ENCODE peak calls at places on chromosomes 6 and 20, in six cellular contexts. Z is H1, Q is HepG2, E is GM12891, B is K562, D is GM12878. P is an unnamed sample.

GRCh38 chr6:64932486-64932885 is 774.5 kb downstream of the EYS start:
- DNase-seq in Q (no peak), Z (no peak), D (no peak), E (no peak), B (no peak), P (no peak)

GRCh38 chr6:38639498-38640215 is at the start of gene BTBD9:
- DNase-seq in Z (peak; percentile 90), B (peak; percentile 87), D (peak; percentile 44), Q (peak; percentile 45), E (peak; percentile 74), P (peak; percentile 73)

GRCh38 chr6:80143312-80143960 is 37.0 kb downstream of the BCKDHB start:
- DNase-seq in E (no peak), Q (no peak), B (no peak), D (no peak), Z (no peak), P (no peak)

GRCh38 chr6:221531-222349 is 70.5 kb upstream of the DUSP22 start:
- DNase-seq in Q (peak; percentile 35), E (no peak), D (peak; percentile 74), B (no peak), Z (no peak), P (no peak)

GRCh38 chr6:124055986-124056385 is 252.3 kb downstream of the NKAIN2 start:
- DNase-seq in E (no peak), Q (no peak), B (no peak), D (no peak), Z (no peak), P (no peak)

GRCh38 chr6:132715204-132715603 is 1.3 kb upstream of the VNN1 start:
- DNase-seq in B (peak; percentile 43), E (no peak), Z (peak; percentile 54), D (no peak), Q (peak; percentile 65), P (no peak)

GRCh38 chr6:98678481-98678880 is 155.9 kb upstream of the POU3F2 start:
- DNase-seq in Z (no peak), B (no peak), Q (no peak), E (no peak), D (no peak), P (no peak)

GRCh38 chr6:142735182-142735581 is 209.8 kb downstream of the HIVEP2 start:
- DNase-seq in E (no peak), Z (no peak), B (no peak), D (no peak), Q (no peak), P (no peak)

GRCh38 chr6:150152891-150153876 is 10.3 kb downstream of the PPP1R14C start:
- DNase-seq in Q (no peak), E (no peak), D (no peak), B (no peak), Z (no peak), P (no peak)

GRCh38 chr6:50120300-50120699 is 70.6 kb upstream of the DEFB112 start:
- DNase-seq in E (no peak), Q (no peak), Z (no peak), B (no peak), D (no peak), P (no peak)

GRCh38 chr6:98641929-98642328 is 192.4 kb upstream of the POU3F2 start:
- DNase-seq in D (no peak), Z (no peak), E (no peak), B (no peak), Q (peak; percentile 77), P (no peak)

GRCh38 chr6:28947831-28948270 is 24.1 kb upstream of the TRIM27 start:
- DNase-seq in E (no peak), Q (peak; percentile 94), B (peak; percentile 73), D (no peak), Z (peak; percentile 10), P (no peak)

GRCh38 chr6:127855542-127856159 is 45.2 kb downstream of the THEMIS start:
- DNase-seq in D (no peak), Q (peak; percentile 24), E (no peak), Z (no peak), B (no peak), P (no peak)

GRCh38 chr6:29839917-29840316 is 12.3 kb downstream of the HLA-G start:
- DNase-seq in E (no peak), Z (no peak), B (no peak), D (no peak), Q (no peak), P (no peak)

GRCh38 chr6:26594730-26595632 is 1.8 kb upstream of the ABT1 start:
- DNase-seq in Q (peak; percentile 58), B (peak; percentile 95), Z (peak; percentile 85), E (no peak), D (no peak), P (no peak)

GRCh38 chr6:87705070-87705691 is 3.1 kb upstream of the AKIRIN2 start:
- DNase-seq in B (peak; percentile 84), E (no peak), Z (no peak), D (peak; percentile 83), Q (peak; percentile 76), P (no peak)

GRCh38 chr20:16759161-16759523 is 11.0 kb downstream of the OTOR start:
- DNase-seq in B (no peak), E (no peak), D (no peak), Q (no peak), Z (no peak), P (no peak)

GRCh38 chr6:52125139-52125538 is 37.7 kb upstream of the PKHD1 start:
- DNase-seq in B (no peak), Q (peak; percentile 20), D (no peak), E (no peak), Z (no peak), P (no peak)

GRCh38 chr6:107061125-107062020 is 33.4 kb downstream of the MTRES1 start:
- DNase-seq in D (peak; percentile 45), E (no peak), B (no peak), Z (peak; percentile 78), Q (peak; percentile 11), P (no peak)

GRCh38 chr20:36435799-36436541 is 105.3 kb upstream of the MYL9 start:
- DNase-seq in E (peak; percentile 57), B (peak; percentile 99), Z (peak; percentile 99), Q (peak; percentile 50), D (no peak), P (peak; percentile 71)

GRCh38 chr6:43645613-43645964 is 753 bp downstream of the RSPH9 start:
- DNase-seq in B (no peak), E (no peak), Q (no peak), D (no peak), Z (no peak), P (no peak)

GRCh38 chr6:43639984-43640800 is 4.6 kb downstream of the MAD2L1BP start:
- DNase-seq in D (no peak), Q (no peak), E (no peak), B (peak; percentile 83), Z (no peak), P (no peak)

GRCh38 chr6:43647613-43648012 is 2.8 kb downstream of the RSPH9 start:
- DNase-seq in B (no peak), E (no peak), Z (no peak), Q (no peak), D (no peak), P (no peak)

GRCh38 chr6:43648248-43648647 is 3.4 kb downstream of the RSPH9 start:
- DNase-seq in Q (no peak), B (no peak), E (no peak), D (no peak), Z (no peak), P (no peak)

GRCh38 chr6:43644940-43645612 is at the start of gene RSPH9:
- DNase-seq in Z (peak; percentile 96), D (no peak), E (peak; percentile 65), Q (no peak), B (no peak), P (peak; percentile 69)
- TF ChIP-seq POLR2A in Z (no peak), D (no peak), E (no peak), Q (no peak), B (no peak), P (no peak)

GRCh38 chr20:61856626-61857413 is 208.9 kb downstream of the TAF4 start:
- DNase-seq in E (no peak), Q (no peak), Z (no peak), D (no peak), B (no peak), P (no peak)
- TF ChIP-seq TAF1 in E (no peak), Q (no peak), Z (no peak), D (no peak), B (no peak), P (no peak)

GRCh38 chr20:62876826-62877728 is 15.5 kb upstream of the TCFL5 start:
- DNase-seq in B (no peak), E (no peak), D (no peak), Z (no peak), Q (no peak), P (no peak)

GRCh38 chr20:62873280-62873679 is 11.7 kb upstream of the TCFL5 start:
- DNase-seq in B (peak; percentile 28), E (no peak), Z (no peak), Q (no peak), D (no peak), P (no peak)

GRCh38 chr20:62876441-62876825 is 14.8 kb upstream of the TCFL5 start:
- DNase-seq in Z (no peak), E (no peak), B (no peak), D (no peak), Q (no peak), P (no peak)

GRCh38 chr20:62874745-62875344 is 13.2 kb upstream of the TCFL5 start:
- DNase-seq in Z (no peak), B (peak; percentile 40), Q (peak; percentile 50), E (no peak), D (no peak), P (no peak)

GRCh38 chr20:62875419-62876355 is 14.1 kb upstream of the TCFL5 start:
- DNase-seq in B (peak; percentile 91), E (no peak), Q (peak; percentile 92), D (no peak), Z (no peak), P (no peak)
- TF ChIP-seq POLR2A in B (no peak), E (no peak), Q (peak; percentile 59), D (no peak), Z (no peak), P (no peak)

GRCh38 chr6:24614048-24614420 is 32.0 kb downstream of the KIAA0319 start:
- DNase-seq in B (no peak), D (no peak), Q (no peak), E (no peak), Z (no peak), P (no peak)
- TF ChIP-seq TAF1 in B (no peak), D (no peak), Q (no peak), E (no peak), Z (no peak), P (no peak)

DNA sequence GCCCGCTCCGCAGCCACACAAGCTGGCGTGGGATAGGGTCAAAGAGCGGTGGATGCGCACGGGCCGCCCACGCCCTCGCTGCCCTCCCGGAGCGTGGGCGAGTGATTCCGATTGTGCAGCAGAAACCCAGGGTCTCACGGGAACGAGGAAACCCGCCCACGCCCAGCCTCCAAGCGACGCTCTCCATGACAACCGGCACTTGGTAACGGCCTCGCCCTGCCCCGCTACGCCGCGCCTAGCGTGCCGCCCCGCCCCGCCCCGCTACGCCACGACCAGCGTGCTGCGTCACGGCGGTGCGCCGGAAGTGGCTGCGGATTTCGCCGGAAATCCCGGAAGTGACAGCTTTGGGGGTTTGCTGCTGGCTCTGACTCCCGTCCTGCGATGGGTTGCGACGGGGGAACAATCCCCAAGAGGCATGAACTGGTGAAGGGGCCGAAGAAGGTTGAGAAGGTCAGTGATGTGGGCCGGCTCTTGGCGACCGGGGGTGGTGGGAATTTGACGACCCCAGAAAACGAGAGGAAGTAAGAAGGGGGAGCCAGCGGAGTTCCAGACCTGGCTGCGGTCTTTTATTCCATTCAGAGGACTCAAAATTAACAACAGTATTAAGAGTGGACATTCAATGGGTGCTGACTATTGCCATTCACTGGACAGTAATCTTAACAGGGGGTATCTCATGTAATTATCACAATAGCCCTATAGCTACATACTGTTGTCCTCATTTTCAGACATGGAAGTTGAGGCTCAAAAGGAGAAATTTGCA is at the start of gene RTF2:
- DNase-seq in Z (peak; percentile 98), Q (peak; percentile 89), E (peak; percentile 70), B (peak; percentile 98), D (peak; percentile 86), P (peak; percentile 77)
- TF ChIP-seq POLR2A in Z (peak; percentile 71), Q (peak; percentile 89), E (peak; percentile 70), B (peak; percentile 86), D (peak; percentile 93), P (peak; percentile 82)

GRCh38 chr6:167650730-167651129 is 176.0 kb upstream of the AFDN start:
- DNase-seq in E (no peak), Q (no peak), B (no peak), Z (no peak), D (no peak), P (no peak)
- TF ChIP-seq TAF1 in E (no peak), Q (no peak), B (no peak), Z (no peak), D (no peak), P (no peak)